ENCODE peak calls at places on chromosomes 16 and 17, in seven cellular contexts. S, K, F, Y, X, E and C are unnamed samples. For H3K4me1, the result is how much of the 10 kb centered on the place peaks cover.

GRCh38 chr17:21500064-21500463 is 123.9 kb downstream of the KCNJ12 start:
- DNase-seq in E (no peak), K (no peak), F (no peak), Y (no peak), X (no peak), S (no peak), C (no peak)

GRCh38 chr16:88453621-88454314 is 688 bp downstream of the ZFPM1 start:
- DNase-seq in F (no peak), X (no peak), Y (no peak), K (no peak), S (no peak), E (no peak), C (no peak)

GRCh38 chr16:87076950-87077749 is 240.0 kb downstream of the C16orf95 start:
- DNase-seq in F (peak), K (peak), E (peak), S (peak), Y (no peak), X (peak), C (peak)

GRCh38 chr17:33218657-33219298 is 74.3 kb downstream of the ASIC2 start:
- DNase-seq in K (no peak), E (no peak), S (no peak), X (peak), Y (no peak), F (no peak), C (no peak)

GRCh38 chr16:70740919-70741778 is 55.3 kb upstream of the MTSS2 start:
- DNase-seq in F (no peak), E (no peak), K (no peak), X (peak), S (no peak), Y (no peak), C (no peak)

GRCh38 chr16:74868501-74868900 is 93.9 kb upstream of the FA2H start:
- DNase-seq in E (no peak), Y (no peak), F (no peak), S (no peak), X (peak), K (no peak), C (no peak)

GRCh38 chr16:3879887-3880564 is 487 bp downstream of the CREBBP start:
- DNase-seq in E (peak), F (peak), Y (no peak), X (peak), S (peak), K (peak), C (peak)

GRCh38 chr16:67672739-67673662 is 6.4 kb downstream of the C16orf86 start:
- DNase-seq in E (peak), X (peak), S (no peak), K (peak), Y (no peak), F (peak), C (peak)

GRCh38 chr16:6891486-6891885 is 441.2 kb upstream of the RBFOX1 start:
- DNase-seq in Y (no peak), E (no peak), K (no peak), F (no peak), X (no peak), S (no peak), C (no peak)

GRCh38 chr16:17304124-17304813 is 166.5 kb downstream of the XYLT1 start:
- DNase-seq in F (peak), Y (no peak), X (peak), K (no peak), S (no peak), E (no peak), C (peak)

GRCh38 chr16:2756288-2757015 is 4.0 kb downstream of the SRRM2 start:
- DNase-seq in S (no peak), Y (no peak), E (no peak), F (no peak), X (no peak), K (no peak), C (no peak)

GRCh38 chr16:19809121-19809635 is 75.5 kb downstream of the GPRC5B start:
- DNase-seq in K (no peak), E (no peak), F (peak), X (peak), S (no peak), Y (no peak), C (no peak)

GRCh38 chr16:57390635-57391307 is 13.8 kb upstream of the CCL17 start:
- DNase-seq in F (no peak), K (no peak), X (no peak), E (no peak), Y (no peak), S (no peak), C (no peak)

GRCh38 chr17:7263071-7263800 is 958 bp upstream of the CLDN7 start:
- DNase-seq in X (no peak), E (no peak), K (no peak), S (no peak), Y (no peak), F (no peak), C (peak)

GRCh38 chr17:29154516-29155234 is 25.5 kb downstream of the MYO18A start:
- DNase-seq in K (no peak), S (no peak), F (peak), Y (no peak), E (peak), X (no peak), C (no peak)

GRCh38 chr16:11236855-11237254 is 19.1 kb downstream of the SOCS1 start:
- DNase-seq in E (no peak), X (no peak), Y (no peak), K (no peak), S (no peak), F (no peak), C (peak)

GRCh38 chr16:12869681-12870427 is 31.5 kb upstream of the SHISA9 start:
- DNase-seq in X (no peak), E (no peak), F (no peak), Y (no peak), S (no peak), K (no peak), C (no peak)

GRCh38 chr16:67648764-67649407 is 3.9 kb downstream of the CARMIL2 start:
- DNase-seq in K (no peak), X (no peak), S (no peak), E (no peak), F (no peak), Y (no peak), C (no peak)

GRCh38 chr16:89052824-89053724 is 40.6 kb upstream of the ACSF3 start:
- DNase-seq in X (peak), F (peak), Y (no peak), E (no peak), S (no peak), K (no peak), C (no peak)

GRCh38 chr16:79599256-79599836 is 1.2 kb downstream of the MAF start:
- DNase-seq in S (no peak), F (no peak), X (no peak), E (peak), K (peak), Y (no peak), C (no peak)

GRCh38 chr17:15944720-15945492 is at the start of gene ADORA2B:
- DNase-seq in Y (no peak), K (peak), E (peak), S (no peak), X (peak), F (peak), C (peak)

GRCh38 chr17:7177954-7178477 is 1.2 kb downstream of the ASGR1 start:
- DNase-seq in E (no peak), F (no peak), K (no peak), S (no peak), Y (no peak), X (peak), C (no peak)

GRCh38 chr17:7956208-7956965 is 24.4 kb downstream of the CNTROB start:
- DNase-seq in S (no peak), E (no peak), F (no peak), X (peak), K (peak), Y (no peak), C (peak)

GRCh38 chr17:44308865-44309264 is 464 bp downstream of the RUNDC3A start:
- DNase-seq in E (no peak), X (no peak), F (no peak), K (no peak), S (no peak), Y (no peak), C (no peak)

GRCh38 chr16:85767569-85767968 is 16.7 kb upstream of the C16orf74 start:
- DNase-seq in Y (no peak), E (peak), F (no peak), K (no peak), S (no peak), X (peak), C (no peak)

GRCh38 chr16:57946181-57946801 is 24.6 kb downstream of the CNGB1 start:
- DNase-seq in E (no peak), K (no peak), F (no peak), S (no peak), Y (no peak), X (no peak), C (no peak)

GRCh38 chr16:53099318-53100130 is 44.7 kb downstream of the CHD9 start:
- DNase-seq in S (peak), E (peak), K (peak), X (peak), F (peak), Y (peak), C (peak)

GRCh38 chr16:15988268-15989013 is 39.0 kb downstream of the ABCC1 start:
- DNase-seq in F (no peak), X (peak), Y (no peak), K (no peak), S (no peak), E (no peak), C (no peak)

GRCh38 chr16:28087675-28088285 is 24.3 kb upstream of the GSG1L start:
- DNase-seq in F (no peak), Y (no peak), X (no peak), S (no peak), E (no peak), K (no peak), C (no peak)

GRCh38 chr16:23944381-23944780 is 108.6 kb downstream of the PRKCB start:
- DNase-seq in K (no peak), X (no peak), F (no peak), S (no peak), Y (no peak), E (no peak), C (no peak)

GRCh38 chr16:3004781-3005284 is 7.9 kb upstream of the CLDN9 start:
- DNase-seq in F (peak), S (no peak), Y (no peak), K (no peak), E (no peak), X (no peak), C (peak)

GRCh38 chr16:20904507-20905079 is 4.0 kb downstream of the LYRM1 start:
- DNase-seq in K (no peak), F (peak), S (no peak), E (no peak), X (peak), Y (no peak), C (no peak)

GRCh38 chr16:17556276-17557052 is 85.7 kb upstream of the XYLT1 start:
- DNase-seq in S (no peak), K (no peak), Y (no peak), X (peak), E (no peak), F (no peak), C (no peak)

GRCh38 chr16:53773881-53774280 is 69.9 kb downstream of the FTO start:
- DNase-seq in X (no peak), F (no peak), S (no peak), E (no peak), Y (no peak), K (no peak), C (no peak)

GRCh38 chr17:20989481-20989880 is 53.3 kb downstream of the USP22 start:
- DNase-seq in Y (no peak), X (no peak), E (no peak), K (no peak), S (peak), F (no peak), C (no peak)

GRCh38 chr17:66431910-66432309 is 129.5 kb downstream of the PRKCA start:
- DNase-seq in S (no peak), Y (no peak), K (no peak), F (no peak), E (peak), X (peak), C (no peak)

GRCh38 chr16:74275031-74275636 is 21.5 kb upstream of the PSMD7 start:
- DNase-seq in E (no peak), S (no peak), K (no peak), Y (no peak), F (no peak), X (peak), C (no peak)

DNA sequence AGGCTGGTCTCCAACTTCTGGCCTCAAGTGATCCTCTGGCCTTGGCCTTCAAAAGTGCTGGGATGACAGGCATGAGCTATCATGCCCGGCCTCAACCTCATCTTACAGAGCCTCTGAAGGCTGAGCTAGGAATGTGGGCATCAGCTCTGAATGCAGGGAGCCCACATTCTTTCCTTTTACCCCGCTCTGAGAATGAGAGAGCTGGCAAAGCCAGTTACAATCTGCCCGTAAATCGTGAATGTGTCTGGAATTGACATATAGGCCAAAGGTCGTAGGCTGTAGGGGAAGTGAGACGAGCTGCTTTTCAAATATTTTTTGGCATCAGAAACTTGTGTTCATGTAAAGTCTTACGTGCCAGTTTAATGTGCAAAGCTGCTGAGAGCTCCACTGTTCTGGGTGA is 4.5 kb downstream of the TMEM238L start:
- DNase-seq in K (no peak), F (no peak), S (no peak), Y (no peak), E (peak), X (no peak), C (no peak)
- H3K27ac ChIP-seq in K (no peak), F (peak), S (no peak), Y (no peak), E (no peak), X (no peak), C (no peak)

GRCh38 chr17:72405662-72406230 is 284.9 kb downstream of the SOX9 start:
- DNase-seq in E (no peak), K (no peak), F (no peak), X (no peak), Y (no peak), S (no peak), C (no peak)

GRCh38 chr17:72404872-72405271 is 284.1 kb downstream of the SOX9 start:
- DNase-seq in F (no peak), X (peak), K (no peak), S (no peak), E (no peak), Y (no peak), C (no peak)

GRCh38 chr17:72407336-72408121 is 286.7 kb downstream of the SOX9 start:
- DNase-seq in K (peak), F (peak), E (peak), X (peak), Y (peak), S (peak), C (peak)

GRCh38 chr17:72408122-72408382 is 287.2 kb downstream of the SOX9 start:
- DNase-seq in Y (no peak), F (no peak), K (no peak), S (no peak), X (no peak), E (no peak), C (no peak)

DNA sequence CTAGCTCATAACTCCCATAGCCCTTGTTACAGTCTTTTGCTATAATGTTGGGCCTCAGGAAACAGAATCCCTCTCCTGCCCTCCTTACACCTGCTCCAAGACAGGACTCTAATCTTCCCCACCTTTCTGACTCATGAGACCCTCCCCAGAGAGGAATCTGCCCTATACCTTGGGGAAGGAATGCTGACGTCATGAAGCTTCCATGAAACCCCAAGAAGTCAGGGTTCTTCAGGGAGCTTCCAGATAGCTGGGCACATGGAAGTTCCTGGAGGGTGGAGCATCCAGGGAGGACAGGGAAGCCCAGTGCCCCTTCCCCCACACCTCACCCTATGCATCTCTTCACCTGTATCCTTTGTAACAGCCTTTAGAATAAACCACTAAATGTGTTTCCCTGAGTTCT is 285.7 kb downstream of the SOX9 start:
- DNase-seq in K (no peak), E (no peak), Y (no peak), X (no peak), S (no peak), F (no peak), C (no peak)
- H3K4me1 ChIP-seq in K (under half), E (under half), Y (under half), X (under half), S (under half), F (under half), C (under half)

GRCh38 chr17:40101367-40102210 is 1.2 kb upstream of the NR1D1 start:
- DNase-seq in F (no peak), K (no peak), X (no peak), E (no peak), Y (no peak), S (no peak), C (no peak)
- H3K4me3 ChIP-seq in F (peak), K (peak), X (no peak), E (no peak), Y (peak), S (peak), C (no peak)

GRCh38 chr17:40017422-40018080 is 2.3 kb downstream of the CSF3 start:
- DNase-seq in X (no peak), E (no peak), Y (no peak), S (no peak), F (no peak), K (peak), C (no peak)
- H3K27ac ChIP-seq in X (no peak), E (peak), Y (no peak), S (no peak), F (peak), K (peak), C (no peak)

DNA sequence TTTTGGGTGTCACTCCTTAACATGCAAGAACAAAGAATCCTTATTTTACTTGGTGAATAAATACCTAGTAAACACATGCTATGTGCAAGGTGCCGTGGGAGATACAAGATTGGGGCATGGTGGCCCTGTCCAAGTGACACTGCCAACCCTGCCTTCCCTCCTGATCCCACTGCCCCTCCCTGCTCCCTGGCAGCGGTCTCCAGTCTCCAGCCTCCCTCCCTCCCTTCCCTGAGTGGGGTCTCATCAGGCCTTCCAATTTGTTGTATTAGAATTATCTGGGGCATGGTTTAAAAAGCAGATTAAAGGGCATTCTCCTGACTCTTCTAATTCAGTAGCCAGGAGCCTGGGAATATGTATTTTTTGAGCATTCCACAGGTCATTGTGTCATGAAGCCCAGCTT is 12.5 kb upstream of the TMED6 start:
- DNase-seq in E (no peak), Y (no peak), S (no peak), F (no peak), X (no peak), K (no peak), C (no peak)
- H3K4me1 ChIP-seq in E (under half), Y (under half), S (under half), F (under half), X (under half), K (under half), C (under half)

GRCh38 chr17:80826955-80827645 is 164.5 kb upstream of the CHMP6 start:
- DNase-seq in S (peak), E (peak), F (no peak), Y (peak), K (no peak), X (peak), C (no peak)

GRCh38 chr17:80826346-80826954 is 165.2 kb upstream of the CHMP6 start:
- DNase-seq in S (peak), K (no peak), E (no peak), F (no peak), X (no peak), Y (no peak), C (no peak)

GRCh38 chr17:80822700-80823410 is 168.8 kb upstream of the CHMP6 start:
- DNase-seq in K (no peak), E (no peak), Y (no peak), X (no peak), S (peak), F (no peak), C (no peak)

GRCh38 chr17:80825471-80826345 is 165.9 kb upstream of the CHMP6 start:
- DNase-seq in K (no peak), S (peak), Y (no peak), E (no peak), F (no peak), X (no peak), C (no peak)

GRCh38 chr17:80824549-80825470 is 166.8 kb upstream of the CHMP6 start:
- DNase-seq in E (no peak), X (no peak), S (peak), Y (no peak), F (no peak), K (no peak), C (no peak)
- H3K4me3 ChIP-seq in E (no peak), X (no peak), S (no peak), Y (no peak), F (no peak), K (no peak), C (no peak)

DNA sequence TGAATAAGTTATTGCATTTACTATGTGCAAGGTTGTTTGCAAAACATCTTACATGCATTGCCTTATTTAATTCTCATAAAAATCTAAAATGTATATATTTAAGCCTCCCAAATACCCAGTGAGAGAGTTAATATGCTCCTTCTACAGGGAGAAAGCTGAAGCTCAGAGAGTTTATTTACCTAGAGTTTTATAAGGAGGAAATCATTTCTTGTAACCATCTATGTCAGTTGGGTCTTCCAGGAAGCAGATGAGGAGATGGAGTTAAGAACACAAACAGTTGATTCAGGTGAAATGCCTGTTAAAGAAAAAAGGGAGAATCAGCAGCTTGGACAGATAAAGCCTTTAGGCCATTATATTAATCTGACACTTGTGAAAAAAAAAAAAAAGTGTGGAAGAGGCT is 62.6 kb upstream of the DHX40 start:
- DNase-seq in S (no peak), F (no peak), X (no peak), E (no peak), K (no peak), Y (no peak), C (no peak)
- H3K27ac ChIP-seq in S (no peak), F (no peak), X (no peak), E (no peak), K (no peak), Y (no peak), C (no peak)

GRCh38 chr17:50908140-50908859 is 42.1 kb upstream of the TOB1 start:
- DNase-seq in E (no peak), S (no peak), X (no peak), F (no peak), Y (no peak), K (no peak), C (no peak)
- H3K4me1 ChIP-seq in E (under half), S (under half), X (under half), F (half or more), Y (under half), K (under half), C (under half)